ENCODE peak calls at places on chromosome 22, in ten cellular contexts. One of them, this sample, is unnamed.

GRCh38 chr22:20639343-20639742 is 131.9 kb downstream of the MED15 start:
- DNase-seq in M059J: no peak
- DNase-seq in esophagus squamous epithelium: no peak
- DNase-seq in kidney epithelial cell: no peak
- DNase-seq in HS-27A: no peak
- DNase-seq in aorta: no peak
- DNase-seq in fibroblast of mammary gland: no peak
- DNase-seq in heart left ventricle: no peak
- DNase-seq in GM13976: no peak
- DNase-seq in NCI-H748 treated with DMSO at 0.1 percent for 48 hours: no peak
- DNase-seq in this sample: no peak

GRCh38 chr22:27992294-27993165 is 73.5 kb upstream of the PITPNB start:
- DNase-seq in GM13976: no peak
- DNase-seq in NCI-H748 treated with DMSO at 0.1 percent for 48 hours: no peak
- DNase-seq in kidney epithelial cell: no peak
- DNase-seq in fibroblast of mammary gland: no peak
- DNase-seq in esophagus squamous epithelium: no peak
- DNase-seq in heart left ventricle: peak; percentile 10
- DNase-seq in M059J: no peak
- DNase-seq in aorta: peak; percentile 71
- DNase-seq in HS-27A: no peak
- DNase-seq in this sample: no peak

GRCh38 chr22:27100789-27101188 is 443.4 kb downstream of the MIAT start:
- DNase-seq in heart left ventricle: no peak
- DNase-seq in kidney epithelial cell: peak; percentile 80
- DNase-seq in NCI-H748 treated with DMSO at 0.1 percent for 48 hours: no peak
- DNase-seq in aorta: no peak
- DNase-seq in fibroblast of mammary gland: no peak
- DNase-seq in M059J: peak; percentile 88
- DNase-seq in esophagus squamous epithelium: no peak
- DNase-seq in HS-27A: no peak
- DNase-seq in GM13976: no peak
- DNase-seq in this sample: peak; percentile 29

GRCh38 chr22:39306456-39307361 is 12.7 kb downstream of the RPL3 start:
- DNase-seq in HS-27A: no peak
- DNase-seq in kidney epithelial cell: no peak
- DNase-seq in heart left ventricle: no peak
- DNase-seq in GM13976: peak; percentile 71
- DNase-seq in fibroblast of mammary gland: no peak
- DNase-seq in M059J: peak; percentile 39
- DNase-seq in NCI-H748 treated with DMSO at 0.1 percent for 48 hours: no peak
- DNase-seq in esophagus squamous epithelium: no peak
- DNase-seq in aorta: no peak
- DNase-seq in this sample: no peak

GRCh38 chr22:20117656-20118571 is 888 bp upstream of the TRMT2A start:
- DNase-seq in esophagus squamous epithelium: no peak
- DNase-seq in aorta: peak; percentile 83
- DNase-seq in GM13976: peak; percentile 77
- DNase-seq in heart left ventricle: no peak
- DNase-seq in M059J: no peak
- DNase-seq in fibroblast of mammary gland: peak; percentile 30
- DNase-seq in kidney epithelial cell: no peak
- DNase-seq in NCI-H748 treated with DMSO at 0.1 percent for 48 hours: no peak
- DNase-seq in HS-27A: no peak
- DNase-seq in this sample: no peak

GRCh38 chr22:36162127-36163034 is 1.8 kb upstream of the APOL3 start:
- DNase-seq in kidney epithelial cell: no peak
- DNase-seq in aorta: no peak
- DNase-seq in GM13976: peak; percentile 59
- DNase-seq in HS-27A: no peak
- DNase-seq in NCI-H748 treated with DMSO at 0.1 percent for 48 hours: no peak
- DNase-seq in heart left ventricle: no peak
- DNase-seq in esophagus squamous epithelium: no peak
- DNase-seq in M059J: peak; percentile 7
- DNase-seq in fibroblast of mammary gland: no peak
- DNase-seq in this sample: no peak

GRCh38 chr22:45341503-45341902 is 31.8 kb downstream of the FAM118A start:
- DNase-seq in esophagus squamous epithelium: no peak
- DNase-seq in NCI-H748 treated with DMSO at 0.1 percent for 48 hours: no peak
- DNase-seq in GM13976: no peak
- DNase-seq in kidney epithelial cell: no peak
- DNase-seq in HS-27A: no peak
- DNase-seq in aorta: no peak
- DNase-seq in heart left ventricle: no peak
- DNase-seq in M059J: no peak
- DNase-seq in fibroblast of mammary gland: no peak
- DNase-seq in this sample: no peak

GRCh38 chr22:37559901-37560681 is at the start of gene CDC42EP1:
- DNase-seq in GM13976: no peak
- DNase-seq in esophagus squamous epithelium: no peak
- DNase-seq in fibroblast of mammary gland: peak; percentile 39
- DNase-seq in NCI-H748 treated with DMSO at 0.1 percent for 48 hours: no peak
- DNase-seq in HS-27A: no peak
- DNase-seq in aorta: peak; percentile 89
- DNase-seq in kidney epithelial cell: no peak
- DNase-seq in heart left ventricle: peak; percentile 68
- DNase-seq in M059J: peak; percentile 59
- DNase-seq in this sample: peak; percentile 77

GRCh38 chr22:35311551-35311999 is 11.9 kb downstream of the TOM1 start:
- DNase-seq in kidney epithelial cell: no peak
- DNase-seq in fibroblast of mammary gland: no peak
- DNase-seq in M059J: no peak
- DNase-seq in HS-27A: no peak
- DNase-seq in esophagus squamous epithelium: no peak
- DNase-seq in NCI-H748 treated with DMSO at 0.1 percent for 48 hours: no peak
- DNase-seq in heart left ventricle: no peak
- DNase-seq in GM13976: peak; percentile 23
- DNase-seq in aorta: peak; percentile 63
- DNase-seq in this sample: no peak

GRCh38 chr22:19289475-19290161 is 1.9 kb downstream of the CLTCL1 start:
- DNase-seq in heart left ventricle: no peak
- DNase-seq in GM13976: no peak
- DNase-seq in aorta: no peak
- DNase-seq in HS-27A: no peak
- DNase-seq in esophagus squamous epithelium: no peak
- DNase-seq in fibroblast of mammary gland: peak; percentile 69
- DNase-seq in NCI-H748 treated with DMSO at 0.1 percent for 48 hours: no peak
- DNase-seq in M059J: peak; percentile 78
- DNase-seq in kidney epithelial cell: peak; percentile 80
- DNase-seq in this sample: no peak

GRCh38 chr22:19525116-19525660 is 978 bp upstream of the CLDN5 start:
- DNase-seq in NCI-H748 treated with DMSO at 0.1 percent for 48 hours: no peak
- DNase-seq in GM13976: no peak
- DNase-seq in fibroblast of mammary gland: no peak
- DNase-seq in kidney epithelial cell: no peak
- DNase-seq in aorta: peak; percentile 68
- DNase-seq in M059J: no peak
- DNase-seq in heart left ventricle: peak; percentile 71
- DNase-seq in esophagus squamous epithelium: no peak
- DNase-seq in HS-27A: no peak
- DNase-seq in this sample: peak; percentile 6

GRCh38 chr22:37267128-37267587 is 15.2 kb upstream of the CYTH4 start:
- DNase-seq in fibroblast of mammary gland: no peak
- DNase-seq in M059J: peak; percentile 31
- DNase-seq in esophagus squamous epithelium: no peak
- DNase-seq in GM13976: peak; percentile 85
- DNase-seq in NCI-H748 treated with DMSO at 0.1 percent for 48 hours: no peak
- DNase-seq in kidney epithelial cell: no peak
- DNase-seq in heart left ventricle: peak; percentile 43
- DNase-seq in HS-27A: no peak
- DNase-seq in aorta: peak; percentile 82
- DNase-seq in this sample: peak; percentile 87

GRCh38 chr22:50048066-50048765 is 9.9 kb downstream of the TTLL8 start:
- DNase-seq in M059J: no peak
- DNase-seq in kidney epithelial cell: no peak
- DNase-seq in aorta: peak; percentile 41
- DNase-seq in heart left ventricle: peak; percentile 9
- DNase-seq in GM13976: no peak
- DNase-seq in HS-27A: no peak
- DNase-seq in NCI-H748 treated with DMSO at 0.1 percent for 48 hours: no peak
- DNase-seq in fibroblast of mammary gland: no peak
- DNase-seq in esophagus squamous epithelium: no peak
- DNase-seq in this sample: no peak

GRCh38 chr22:47056776-47057470 is 294.5 kb downstream of the TBC1D22A start:
- DNase-seq in aorta: peak; percentile 40
- DNase-seq in kidney epithelial cell: no peak
- DNase-seq in esophagus squamous epithelium: no peak
- DNase-seq in heart left ventricle: peak; percentile 18
- DNase-seq in HS-27A: no peak
- DNase-seq in M059J: no peak
- DNase-seq in GM13976: no peak
- DNase-seq in NCI-H748 treated with DMSO at 0.1 percent for 48 hours: no peak
- DNase-seq in fibroblast of mammary gland: no peak
- DNase-seq in this sample: no peak

GRCh38 chr22:17097062-17097461 is 12.3 kb downstream of the IL17RA start:
- DNase-seq in NCI-H748 treated with DMSO at 0.1 percent for 48 hours: no peak
- DNase-seq in heart left ventricle: no peak
- DNase-seq in M059J: no peak
- DNase-seq in kidney epithelial cell: no peak
- DNase-seq in HS-27A: no peak
- DNase-seq in GM13976: peak; percentile 21
- DNase-seq in esophagus squamous epithelium: no peak
- DNase-seq in aorta: peak; percentile 19
- DNase-seq in fibroblast of mammary gland: no peak
- DNase-seq in this sample: no peak

GRCh38 chr22:44538518-44539315 is 40.7 kb upstream of the RTL6 start:
- DNase-seq in heart left ventricle: no peak
- DNase-seq in kidney epithelial cell: no peak
- DNase-seq in NCI-H748 treated with DMSO at 0.1 percent for 48 hours: no peak
- DNase-seq in M059J: no peak
- DNase-seq in HS-27A: no peak
- DNase-seq in GM13976: no peak
- DNase-seq in fibroblast of mammary gland: no peak
- DNase-seq in esophagus squamous epithelium: no peak
- DNase-seq in aorta: no peak
- DNase-seq in this sample: no peak

GRCh38 chr22:36110306-36110791 is 50.2 kb downstream of the APOL3 start:
- DNase-seq in M059J: no peak
- DNase-seq in aorta: no peak
- DNase-seq in kidney epithelial cell: no peak
- DNase-seq in GM13976: no peak
- DNase-seq in heart left ventricle: no peak
- DNase-seq in NCI-H748 treated with DMSO at 0.1 percent for 48 hours: no peak
- DNase-seq in HS-27A: no peak
- DNase-seq in fibroblast of mammary gland: no peak
- DNase-seq in esophagus squamous epithelium: no peak
- DNase-seq in this sample: no peak

GRCh38 chr22:41408665-41409064 is 26.9 kb downstream of the TEF start:
- DNase-seq in kidney epithelial cell: no peak
- DNase-seq in fibroblast of mammary gland: no peak
- DNase-seq in heart left ventricle: no peak
- DNase-seq in HS-27A: no peak
- DNase-seq in NCI-H748 treated with DMSO at 0.1 percent for 48 hours: no peak
- DNase-seq in esophagus squamous epithelium: no peak
- DNase-seq in aorta: no peak
- DNase-seq in M059J: no peak
- DNase-seq in GM13976: no peak
- DNase-seq in this sample: no peak

GRCh38 chr22:38135133-38135706 is 24.7 kb upstream of the BAIAP2L2 start:
- DNase-seq in M059J: peak; percentile 91
- DNase-seq in kidney epithelial cell: peak; percentile 65
- DNase-seq in esophagus squamous epithelium: no peak
- DNase-seq in heart left ventricle: no peak
- DNase-seq in GM13976: no peak
- DNase-seq in aorta: peak; percentile 68
- DNase-seq in NCI-H748 treated with DMSO at 0.1 percent for 48 hours: no peak
- DNase-seq in fibroblast of mammary gland: peak; percentile 94
- DNase-seq in HS-27A: no peak
- DNase-seq in this sample: no peak

GRCh38 chr22:44049369-44050231 is 25.5 kb downstream of the PARVB start:
- DNase-seq in aorta: no peak
- DNase-seq in esophagus squamous epithelium: no peak
- DNase-seq in fibroblast of mammary gland: no peak
- DNase-seq in HS-27A: no peak
- DNase-seq in M059J: no peak
- DNase-seq in kidney epithelial cell: no peak
- DNase-seq in heart left ventricle: no peak
- DNase-seq in GM13976: no peak
- DNase-seq in NCI-H748 treated with DMSO at 0.1 percent for 48 hours: no peak
- DNase-seq in this sample: no peak

GRCh38 chr22:38863531-38864131 is 8.4 kb downstream of the CBX6 start:
- DNase-seq in kidney epithelial cell: no peak
- DNase-seq in M059J: no peak
- DNase-seq in aorta: peak; percentile 70
- DNase-seq in HS-27A: no peak
- DNase-seq in esophagus squamous epithelium: no peak
- DNase-seq in fibroblast of mammary gland: no peak
- DNase-seq in heart left ventricle: no peak
- DNase-seq in NCI-H748 treated with DMSO at 0.1 percent for 48 hours: no peak
- DNase-seq in GM13976: no peak
- DNase-seq in this sample: no peak

GRCh38 chr22:45632791-45633515 is 38.7 kb upstream of the ATXN10 start:
- DNase-seq in fibroblast of mammary gland: no peak
- DNase-seq in NCI-H748 treated with DMSO at 0.1 percent for 48 hours: no peak
- DNase-seq in heart left ventricle: no peak
- DNase-seq in GM13976: no peak
- DNase-seq in aorta: peak; percentile 43
- DNase-seq in HS-27A: no peak
- DNase-seq in kidney epithelial cell: no peak
- DNase-seq in esophagus squamous epithelium: no peak
- DNase-seq in M059J: no peak
- DNase-seq in this sample: no peak

GRCh38 chr22:26330971-26331625 is 98.0 kb upstream of the ASPHD2 start:
- DNase-seq in kidney epithelial cell: no peak
- DNase-seq in fibroblast of mammary gland: peak; percentile 46
- DNase-seq in M059J: peak; percentile 21
- DNase-seq in aorta: no peak
- DNase-seq in NCI-H748 treated with DMSO at 0.1 percent for 48 hours: peak; percentile 84
- DNase-seq in GM13976: peak; percentile 75
- DNase-seq in HS-27A: no peak
- DNase-seq in esophagus squamous epithelium: no peak
- DNase-seq in heart left ventricle: peak; percentile 40
- DNase-seq in this sample: peak; percentile 85